ENCODE peak calls at places on chromosome 17, in nine cellular contexts. One of them, this sample, is unnamed.

GRCh38 chr17:43366809-43367587 is 31.8 kb upstream of the ARL4D start:
- DNase-seq in heart left ventricle: no peak
- DNase-seq in colonic mucosa: no peak
- DNase-seq in endothelial cell of umbilical vein: no peak
- DNase-seq in neural crest cell: no peak
- DNase-seq in testis: no peak
- DNase-seq in K562: no peak
- DNase-seq in AG09309: no peak
- DNase-seq in RWPE1: no peak
- DNase-seq in this sample: no peak

GRCh38 chr17:75692976-75693375 is 25.8 kb downstream of the SAP30BP start:
- DNase-seq in heart left ventricle: no peak
- DNase-seq in colonic mucosa: no peak
- DNase-seq in endothelial cell of umbilical vein: no peak
- DNase-seq in neural crest cell: no peak
- DNase-seq in testis: no peak
- DNase-seq in K562: no peak
- DNase-seq in AG09309: no peak
- DNase-seq in RWPE1: no peak
- DNase-seq in this sample: no peak

GRCh38 chr17:50240876-50241275 is 33.4 kb upstream of the TMEM92 start:
- DNase-seq in heart left ventricle: no peak
- DNase-seq in colonic mucosa: no peak
- DNase-seq in endothelial cell of umbilical vein: no peak
- DNase-seq in neural crest cell: no peak
- DNase-seq in testis: no peak
- DNase-seq in K562: no peak
- DNase-seq in AG09309: no peak
- DNase-seq in RWPE1: no peak
- DNase-seq in this sample: no peak

GRCh38 chr17:49881054-49881402 is 33.2 kb upstream of the TAC4 start:
- DNase-seq in heart left ventricle: no peak
- DNase-seq in colonic mucosa: no peak
- DNase-seq in endothelial cell of umbilical vein: no peak
- DNase-seq in neural crest cell: no peak
- DNase-seq in testis: no peak
- DNase-seq in K562: no peak
- DNase-seq in AG09309: no peak
- DNase-seq in RWPE1: no peak
- DNase-seq in this sample: no peak

GRCh38 chr17:59105852-59106462 is 723 bp downstream of the TRIM37 start:
- DNase-seq in heart left ventricle: peak
- DNase-seq in colonic mucosa: peak
- DNase-seq in endothelial cell of umbilical vein: peak
- DNase-seq in neural crest cell: no peak
- DNase-seq in testis: peak
- DNase-seq in K562: no peak
- DNase-seq in AG09309: no peak
- DNase-seq in RWPE1: peak
- DNase-seq in this sample: no peak

GRCh38 chr17:74337834-74338500 is 11.9 kb downstream of the KIF19 start:
- DNase-seq in heart left ventricle: no peak
- DNase-seq in colonic mucosa: no peak
- DNase-seq in endothelial cell of umbilical vein: no peak
- DNase-seq in neural crest cell: no peak
- DNase-seq in testis: no peak
- DNase-seq in K562: no peak
- DNase-seq in AG09309: no peak
- DNase-seq in RWPE1: no peak
- DNase-seq in this sample: no peak

GRCh38 chr17:19482571-19482970 is 51.1 kb upstream of the SLC47A1 start:
- DNase-seq in heart left ventricle: no peak
- DNase-seq in colonic mucosa: no peak
- DNase-seq in endothelial cell of umbilical vein: no peak
- DNase-seq in neural crest cell: no peak
- DNase-seq in testis: peak
- DNase-seq in K562: no peak
- DNase-seq in AG09309: no peak
- DNase-seq in RWPE1: peak
- DNase-seq in this sample: no peak

GRCh38 chr17:40065041-40065770 is 2.4 kb downstream of the THRA start:
- DNase-seq in heart left ventricle: peak
- DNase-seq in colonic mucosa: no peak
- DNase-seq in endothelial cell of umbilical vein: peak
- DNase-seq in neural crest cell: peak
- DNase-seq in testis: no peak
- DNase-seq in K562: no peak
- DNase-seq in AG09309: no peak
- DNase-seq in RWPE1: no peak
- DNase-seq in this sample: no peak

GRCh38 chr17:66966529-66967418 is 2.3 kb downstream of the CACNG4 start:
- DNase-seq in heart left ventricle: no peak
- DNase-seq in colonic mucosa: no peak
- DNase-seq in endothelial cell of umbilical vein: no peak
- DNase-seq in neural crest cell: no peak
- DNase-seq in testis: no peak
- DNase-seq in K562: no peak
- DNase-seq in AG09309: no peak
- DNase-seq in RWPE1: no peak
- DNase-seq in this sample: no peak

GRCh38 chr17:2090804-2091534 is 36.1 kb downstream of the HIC1 start:
- DNase-seq in heart left ventricle: peak
- DNase-seq in colonic mucosa: peak
- DNase-seq in endothelial cell of umbilical vein: peak
- DNase-seq in neural crest cell: no peak
- DNase-seq in testis: peak
- DNase-seq in K562: no peak
- DNase-seq in AG09309: peak
- DNase-seq in RWPE1: peak
- DNase-seq in this sample: no peak

GRCh38 chr17:73533127-73533526 is 111.1 kb downstream of the SDK2 start:
- DNase-seq in heart left ventricle: peak
- DNase-seq in colonic mucosa: no peak
- DNase-seq in endothelial cell of umbilical vein: no peak
- DNase-seq in neural crest cell: no peak
- DNase-seq in testis: peak
- DNase-seq in K562: no peak
- DNase-seq in AG09309: no peak
- DNase-seq in RWPE1: no peak
- DNase-seq in this sample: no peak

GRCh38 chr17:74403512-74404137 is 28.3 kb upstream of the GPRC5C start:
- DNase-seq in heart left ventricle: no peak
- DNase-seq in colonic mucosa: no peak
- DNase-seq in endothelial cell of umbilical vein: no peak
- DNase-seq in neural crest cell: no peak
- DNase-seq in testis: no peak
- DNase-seq in K562: no peak
- DNase-seq in AG09309: no peak
- DNase-seq in RWPE1: no peak
- DNase-seq in this sample: no peak

DNA sequence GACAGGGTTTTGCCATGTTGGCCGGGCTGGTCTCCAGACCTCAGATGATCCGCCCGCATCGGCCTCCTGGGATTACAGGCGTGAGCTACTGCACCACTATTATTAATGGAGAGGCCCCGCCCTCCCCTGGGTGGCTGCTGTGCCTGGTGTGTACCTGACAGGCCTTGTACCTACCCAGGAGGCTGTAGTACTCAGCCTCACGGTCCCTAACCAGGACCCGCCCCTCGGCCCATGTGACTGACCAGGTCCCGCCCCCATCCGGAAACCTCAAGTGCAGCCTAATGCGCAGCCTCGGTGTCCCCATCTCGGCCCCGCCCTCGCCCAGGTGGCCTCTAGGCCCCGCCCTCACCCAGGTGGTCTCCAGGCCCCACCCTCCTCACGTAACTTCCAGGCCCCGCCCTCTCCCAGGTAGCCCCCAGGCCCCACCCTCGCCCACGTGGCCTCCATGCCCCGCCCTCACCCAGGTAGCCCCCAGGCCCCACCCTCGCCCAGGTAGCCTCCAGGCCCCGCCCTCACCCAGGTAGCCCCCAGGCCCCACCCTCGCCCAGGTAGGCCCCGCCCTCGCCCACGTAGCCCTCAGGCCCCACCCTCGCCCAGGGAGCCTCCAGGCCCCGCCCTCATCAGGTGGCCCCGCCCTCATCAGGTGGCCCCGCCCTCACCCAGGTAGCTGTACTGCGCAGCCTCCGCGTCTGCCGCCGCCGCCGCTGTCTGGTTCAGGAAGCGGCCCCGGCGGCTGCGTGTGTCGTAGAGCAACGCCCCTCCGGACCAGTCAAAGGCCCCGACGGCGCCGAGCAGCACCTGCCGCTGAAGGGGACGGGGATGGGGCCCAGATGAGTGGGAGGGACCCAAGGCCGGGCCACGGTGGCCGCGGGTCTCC is 31.0 kb downstream of the HASPIN start:
- DNase-seq in heart left ventricle: no peak
- DNase-seq in colonic mucosa: peak
- DNase-seq in endothelial cell of umbilical vein: no peak
- DNase-seq in neural crest cell: peak
- DNase-seq in testis: peak
- DNase-seq in K562: peak
- DNase-seq in AG09309: no peak
- DNase-seq in RWPE1: peak
- DNase-seq in this sample: no peak
- TF ChIP-seq CTCF in heart left ventricle: no peak
- TF ChIP-seq CTCF in colonic mucosa: no peak
- TF ChIP-seq CTCF in endothelial cell of umbilical vein: no peak
- TF ChIP-seq CTCF in neural crest cell: no peak
- TF ChIP-seq CTCF in testis: no peak
- TF ChIP-seq CTCF in K562: no peak
- TF ChIP-seq CTCF in AG09309: no peak
- TF ChIP-seq CTCF in RWPE1: no peak
- TF ChIP-seq CTCF in this sample: no peak

DNA sequence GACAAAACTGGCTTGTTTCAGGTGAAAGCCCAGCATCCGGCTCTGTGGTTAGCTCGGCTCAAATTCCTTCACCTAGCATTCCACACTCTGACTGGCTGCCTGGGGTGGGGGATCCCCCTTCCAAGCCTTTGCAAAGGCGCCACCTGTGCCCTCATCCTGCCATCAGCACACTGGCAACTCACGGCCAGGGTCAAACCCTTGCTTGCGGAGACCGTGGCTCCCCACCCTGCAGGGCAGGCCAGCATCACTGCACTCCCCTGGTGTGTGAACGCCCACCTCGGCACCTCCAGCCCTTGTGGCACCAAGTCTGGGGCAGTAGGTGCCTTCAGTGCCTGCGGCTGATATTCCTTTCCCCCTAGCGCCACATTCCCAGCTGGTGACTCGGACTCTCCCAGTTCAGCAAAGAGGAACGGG is 1.3 kb downstream of the FLII start:
- DNase-seq in heart left ventricle: no peak
- DNase-seq in colonic mucosa: no peak
- DNase-seq in endothelial cell of umbilical vein: no peak
- DNase-seq in neural crest cell: no peak
- DNase-seq in testis: no peak
- DNase-seq in K562: no peak
- DNase-seq in AG09309: no peak
- DNase-seq in RWPE1: peak
- DNase-seq in this sample: no peak
- TF ChIP-seq CTCF in heart left ventricle: no peak
- TF ChIP-seq CTCF in colonic mucosa: no peak
- TF ChIP-seq CTCF in endothelial cell of umbilical vein: no peak
- TF ChIP-seq CTCF in neural crest cell: no peak
- TF ChIP-seq CTCF in testis: no peak
- TF ChIP-seq CTCF in K562: no peak
- TF ChIP-seq CTCF in AG09309: no peak
- TF ChIP-seq CTCF in RWPE1: no peak
- TF ChIP-seq CTCF in this sample: no peak

DNA sequence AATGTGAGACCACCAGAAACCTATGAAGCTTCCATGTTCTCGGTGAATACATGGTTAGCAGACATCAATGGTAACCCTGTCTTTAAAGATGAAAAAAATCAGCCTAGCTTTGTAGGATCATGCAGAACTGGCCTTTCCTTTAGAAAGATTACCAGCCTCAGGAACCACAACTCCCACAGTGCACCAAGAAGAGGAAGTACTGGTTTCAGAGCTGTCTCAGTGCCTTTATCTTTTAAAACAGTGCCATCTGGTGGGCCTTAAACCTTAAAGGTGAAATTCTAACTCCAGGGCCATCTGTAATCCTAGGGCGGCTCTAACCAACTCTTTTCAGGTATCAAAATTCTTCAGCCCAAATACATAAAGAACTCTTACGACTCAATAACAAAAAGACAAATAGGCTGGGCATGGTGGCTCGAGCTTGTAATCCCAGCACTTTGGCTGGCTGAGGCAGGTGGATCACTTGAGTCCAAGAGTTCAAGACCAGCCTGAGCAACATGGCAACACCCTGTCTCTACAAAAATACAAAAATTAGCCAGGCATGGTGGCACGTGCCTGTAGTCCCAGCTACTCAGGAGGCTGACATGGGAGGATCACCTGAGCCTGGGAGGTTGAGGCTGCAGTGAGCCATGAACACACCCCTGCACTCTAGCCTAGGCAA is 5.4 kb downstream of the ATPAF2 start:
- DNase-seq in heart left ventricle: no peak
- DNase-seq in colonic mucosa: peak
- DNase-seq in endothelial cell of umbilical vein: peak
- DNase-seq in neural crest cell: peak
- DNase-seq in testis: peak
- DNase-seq in K562: peak
- DNase-seq in AG09309: peak
- DNase-seq in RWPE1: peak
- DNase-seq in this sample: peak
- TF ChIP-seq CTCF in heart left ventricle: peak
- TF ChIP-seq CTCF in colonic mucosa: peak
- TF ChIP-seq CTCF in endothelial cell of umbilical vein: peak
- TF ChIP-seq CTCF in neural crest cell: peak
- TF ChIP-seq CTCF in testis: peak
- TF ChIP-seq CTCF in K562: peak
- TF ChIP-seq CTCF in AG09309: peak
- TF ChIP-seq CTCF in RWPE1: peak
- TF ChIP-seq CTCF in this sample: peak

GRCh38 chr17:30970757-30971567 is at the start of gene RNF135:
- DNase-seq in heart left ventricle: peak
- DNase-seq in colonic mucosa: peak
- DNase-seq in endothelial cell of umbilical vein: peak
- DNase-seq in neural crest cell: peak
- DNase-seq in testis: peak
- DNase-seq in K562: no peak
- DNase-seq in AG09309: peak
- DNase-seq in RWPE1: peak
- DNase-seq in this sample: no peak
- TF ChIP-seq CTCF in heart left ventricle: no peak
- TF ChIP-seq CTCF in colonic mucosa: no peak
- TF ChIP-seq CTCF in endothelial cell of umbilical vein: peak
- TF ChIP-seq CTCF in neural crest cell: peak
- TF ChIP-seq CTCF in testis: peak
- TF ChIP-seq CTCF in K562: no peak
- TF ChIP-seq CTCF in AG09309: no peak
- TF ChIP-seq CTCF in RWPE1: peak
- TF ChIP-seq CTCF in this sample: peak

This sample was measured in GM12864.